ENCODE peak calls at places on chromosomes 2 and 18, in seven cellular contexts. Y, E, X, L, V, B and I are unnamed samples.

GRCh38 chr18:30248061-30248460 is 794.5 kb downstream of the DSC3 start:
- DNase-seq in Y (no peak), B (no peak), V (no peak), L (peak; percentile 2), X (no peak), E (no peak), I (no peak)

GRCh38 chr18:23337599-23338444 is 115.3 kb upstream of the RIOK3 start:
- DNase-seq in V (peak; percentile 42), L (peak; percentile 69), B (peak; percentile 12), E (peak; percentile 19), X (peak; percentile 73), Y (peak; percentile 79), I (no peak)

GRCh38 chr2:85534875-85535274 is 4.1 kb upstream of the MAT2A start:
- DNase-seq in E (no peak), B (no peak), V (no peak), Y (no peak), X (no peak), L (no peak), I (no peak)

GRCh38 chr18:60413944-60414547 is 41.5 kb upstream of the MC4R start:
- DNase-seq in L (no peak), V (peak; percentile 41), E (peak; percentile 10), B (peak; percentile 53), X (peak; percentile 9), Y (peak; percentile 7), I (no peak)

GRCh38 chr2:18345848-18346247 is 214.6 kb downstream of the RDH14 start:
- DNase-seq in B (peak; percentile 21), E (no peak), L (peak; percentile 62), Y (peak; percentile 72), X (no peak), V (no peak), I (no peak)

GRCh38 chr18:56473400-56474059 is 164.9 kb downstream of the TXNL1 start:
- DNase-seq in L (no peak), E (no peak), Y (no peak), B (no peak), V (no peak), X (no peak), I (no peak)

GRCh38 chr2:91975130-91975491 is 2896.1 kb upstream of the TEKT4 start:
- DNase-seq in L (no peak), V (no peak), B (no peak), E (no peak), Y (no peak), X (no peak), I (no peak)

GRCh38 chr2:28649481-28650260 is 102.0 kb upstream of the PPP1CB start:
- DNase-seq in B (peak; percentile 84), L (no peak), V (no peak), X (no peak), E (peak; percentile 60), Y (peak; percentile 58), I (no peak)

GRCh38 chr2:216113572-216113971 is 4.4 kb downstream of the XRCC5 start:
- DNase-seq in L (no peak), Y (no peak), V (no peak), X (no peak), B (no peak), E (no peak), I (no peak)

GRCh38 chr2:146940016-146940685 is 904.7 kb upstream of the ACVR2A start:
- DNase-seq in Y (no peak), B (no peak), V (no peak), X (peak; percentile 85), L (no peak), E (no peak), I (no peak)

GRCh38 chr2:36965196-36965595 is 1.1 kb downstream of the STRN start:
- DNase-seq in X (peak; percentile 25), V (no peak), Y (peak; percentile 21), B (no peak), L (no peak), E (no peak), I (no peak)

DNA sequence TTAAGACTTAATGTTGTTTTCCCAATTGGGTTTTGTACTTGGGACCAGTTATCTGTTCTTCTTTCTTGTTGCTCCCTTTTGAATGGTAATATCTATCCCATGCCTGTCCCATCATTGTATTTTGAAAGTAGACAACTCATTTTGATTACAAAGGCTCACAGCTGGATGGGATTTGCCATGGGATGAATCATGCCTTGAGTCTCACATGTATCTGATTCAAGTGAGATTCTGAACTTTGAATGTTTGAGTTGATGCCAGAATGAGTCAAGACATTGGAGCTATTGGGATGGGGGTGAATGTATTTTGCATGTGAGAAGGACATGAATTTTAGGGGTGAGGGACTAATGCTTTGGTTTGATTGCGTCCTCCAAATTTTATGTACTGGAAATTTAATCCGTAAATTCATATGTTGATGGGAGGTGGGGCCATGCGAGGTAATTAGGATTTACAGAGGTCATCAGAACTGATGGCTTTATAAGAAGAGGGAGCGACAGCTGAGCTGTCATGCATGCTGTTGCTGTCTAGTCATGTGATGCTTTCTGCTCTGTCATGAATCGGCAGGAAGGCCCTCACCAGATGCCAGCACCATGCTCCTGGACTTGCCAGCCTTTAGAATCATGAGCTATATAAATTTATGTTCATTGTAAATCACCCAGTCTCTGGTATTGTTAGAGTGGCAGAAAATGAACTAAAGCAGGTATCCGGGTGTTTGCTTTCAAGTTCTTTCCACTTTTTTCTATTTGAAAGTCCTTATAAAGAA is 741.3 kb upstream of the RAB6C start:
- DNase-seq in X (peak; percentile 1), V (no peak), B (no peak), L (peak; percentile 46), Y (no peak), E (no peak), I (peak; percentile 70)
- H3K4me3 ChIP-seq in X (no peak overlapping the region), V (no peak overlapping the region), B (no peak overlapping the region), L (no peak overlapping the region), Y (no peak overlapping the region), E (no peak overlapping the region), I (no peak overlapping the region)

GRCh38 chr2:206392118-206392517 is 51.2 kb upstream of the ADAM23 start:
- DNase-seq in X (peak; percentile 56), Y (peak; percentile 54), E (peak; percentile 46), L (peak; percentile 24), B (peak; percentile 67), V (peak; percentile 45), I (no peak)
- H3K4me2 ChIP-seq in X (no peak overlapping the region), Y (no peak overlapping the region), E (no peak overlapping the region), L (no peak overlapping the region), B (no peak overlapping the region), V (no peak overlapping the region), I (no peak overlapping the region)

GRCh38 chr2:74181739-74182138 is 3.1 kb upstream of the MOB1A start:
- DNase-seq in B (no peak), X (no peak), Y (no peak), E (no peak), V (no peak), L (no peak), I (no peak)

GRCh38 chr2:74177697-74178096 is 982 bp downstream of the MOB1A start:
- DNase-seq in E (no peak), X (peak; percentile 4), L (no peak), Y (no peak), V (no peak), B (no peak), I (no peak)

GRCh38 chr2:74178211-74179062 is at the start of gene MOB1A:
- DNase-seq in B (peak; percentile 99), Y (peak; percentile 98), V (peak; percentile 100), L (peak; percentile 95), E (peak; percentile 94), X (peak; percentile 98), I (peak; percentile 83)

GRCh38 chr2:74174909-74175308 is 3.8 kb downstream of the MOB1A start:
- DNase-seq in X (no peak), Y (no peak), L (no peak), E (no peak), B (no peak), V (no peak), I (no peak)

GRCh38 chr2:74179063-74179865 is 585 bp upstream of the MOB1A start:
- DNase-seq in X (no peak), E (no peak), V (peak; percentile 49), Y (no peak), B (no peak), L (no peak), I (no peak)
- H3K4me1 ChIP-seq in X (no peaks in the 10 kb centered on the region), E (peaks cover 8% of the 10 kb centered on the region), V (peaks cover 7% of the 10 kb centered on the region), Y (peaks cover 2% of the 10 kb centered on the region), B (peaks cover 11% of the 10 kb centered on the region), L (peaks cover 2% of the 10 kb centered on the region), I (peaks cover 10% of the 10 kb centered on the region)

GRCh38 chr18:52254367-52254766 is 85.6 kb upstream of the DCC start:
- DNase-seq in Y (no peak), X (no peak), E (no peak), B (peak; percentile 22), L (no peak), V (no peak), I (peak; percentile 73)
- H3K4me3 ChIP-seq in Y (no peak overlapping the region), X (no peak overlapping the region), E (no peak overlapping the region), B (no peak overlapping the region), L (no peak overlapping the region), V (no peak overlapping the region), I (no peak overlapping the region)

DNA sequence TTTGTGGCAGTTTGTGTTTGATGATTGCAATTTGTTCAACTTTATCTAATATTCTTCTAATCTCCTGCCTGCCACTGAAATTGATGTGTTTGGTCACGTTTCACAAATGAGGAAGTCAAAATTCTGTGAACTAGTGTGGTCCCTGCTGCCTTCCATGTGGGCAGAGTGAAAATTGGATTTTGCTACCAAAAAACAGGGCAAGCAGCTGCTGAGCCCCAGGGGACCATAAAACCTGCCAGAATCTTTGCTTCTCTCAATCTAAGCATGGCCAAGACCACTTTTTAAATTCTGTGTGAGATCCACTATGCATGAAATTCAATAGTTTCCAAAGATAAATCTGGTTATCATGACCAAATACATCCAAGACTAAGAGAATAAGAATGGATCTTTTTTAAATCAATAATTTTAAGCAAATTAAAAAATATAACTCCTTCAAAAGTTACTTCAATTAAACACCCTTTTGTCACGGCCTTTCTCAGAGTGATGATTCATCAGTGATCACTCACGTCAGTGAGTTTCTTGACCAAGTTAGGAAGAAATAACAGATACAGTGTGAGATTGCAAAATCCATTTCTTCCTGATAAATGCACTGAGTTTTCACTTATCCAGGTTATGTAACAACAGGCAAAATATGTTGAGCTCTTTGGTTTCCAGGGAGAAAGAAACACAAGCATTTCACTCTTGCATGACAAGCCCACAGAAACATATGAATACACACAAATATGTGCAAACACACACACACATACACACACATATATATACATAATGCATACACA is 195.7 kb upstream of the CYRIA start:
- DNase-seq in V (no peak), E (no peak), Y (no peak), X (peak; percentile 10), L (peak; percentile 79), B (no peak), I (no peak)
- H3K4me2 ChIP-seq in V (no peak overlapping the region), E (no peak overlapping the region), Y (no peak overlapping the region), X (no peak overlapping the region), L (no peak overlapping the region), B (no peak overlapping the region), I (peak overlapping the region; percentile 8)